ENCODE peak calls at places on chromosomes 11 and 22, in four cellular contexts. F is psoas muscle, O is ovary, M is A549. E is an unnamed sample. For H3K9me3, the result is how much of the 10 kb centered on the place peaks cover.

GRCh38 chr11:27678242-27678641 is 22.0 kb downstream of the BDNF start:
- DNase-seq in F (no peak), O (no peak), M (no peak), E (no peak)

GRCh38 chr11:132028380-132029240 is 658.2 kb downstream of the NTM start:
- DNase-seq in F (no peak), O (no peak), M (no peak), E (peak)

GRCh38 chr22:34696557-34696956 is 369.4 kb upstream of the ISX start:
- DNase-seq in F (no peak), O (no peak), M (no peak), E (no peak)

GRCh38 chr11:118953265-118953664 is 2.8 kb upstream of the UPK2 start:
- DNase-seq in F (no peak), O (no peak), M (no peak), E (no peak)

GRCh38 chr11:17775035-17775348 is 40.4 kb downstream of the KCNC1 start:
- DNase-seq in F (no peak), O (no peak), M (no peak), E (no peak)

GRCh38 chr22:38951734-38952133 is 5.7 kb upstream of the APOBEC3A start:
- DNase-seq in F (no peak), O (no peak), M (no peak), E (no peak)

GRCh38 chr11:31874631-31875191 is 63.6 kb upstream of the PAX6 start:
- DNase-seq in F (no peak), O (no peak), M (no peak), E (no peak)

GRCh38 chr22:44172370-44173108 is 8.2 kb upstream of the PARVG start:
- DNase-seq in F (peak), O (no peak), M (no peak), E (peak)

GRCh38 chr11:109745996-109746625 is 324.1 kb downstream of the C11orf87 start:
- DNase-seq in F (no peak), O (no peak), M (no peak), E (no peak)

GRCh38 chr22:29154364-29155048 is 51.2 kb upstream of the EMID1 start:
- DNase-seq in F (peak), O (peak), M (peak), E (peak)

GRCh38 chr11:64269380-64270234 is 14.9 kb downstream of the BAD start:
- DNase-seq in F (peak), O (peak), M (peak), E (peak)

GRCh38 chr11:29343465-29344333 is 673.1 kb downstream of the KCNA4 start:
- DNase-seq in F (peak), O (no peak), M (peak), E (peak)

GRCh38 chr11:101428918-101429317 is 154.9 kb downstream of the TRPC6 start:
- DNase-seq in F (no peak), O (no peak), M (no peak), E (no peak)

GRCh38 chr11:130448416-130449068 is at the start of gene ADAMTS15:
- DNase-seq in F (peak), O (peak), M (peak), E (peak)

GRCh38 chr11:26575946-26576345 is 3.9 kb upstream of the MUC15 start:
- DNase-seq in F (no peak), O (no peak), M (no peak), E (no peak)

GRCh38 chr11:95392644-95393043 is 161.6 kb upstream of the SESN3 start:
- DNase-seq in F (no peak), O (no peak), M (no peak), E (no peak)

GRCh38 chr22:31932863-31933262 is 11.5 kb upstream of the YWHAH start:
- DNase-seq in F (peak), O (no peak), M (no peak), E (no peak)

GRCh38 chr11:19347911-19348310 is 107.2 kb upstream of the E2F8 start:
- DNase-seq in F (no peak), O (no peak), M (no peak), E (no peak)

GRCh38 chr22:20316844-20317401 is 2.9 kb downstream of the DGCR6L start:
- DNase-seq in F (no peak), O (no peak), M (no peak), E (no peak)

GRCh38 chr22:17792854-17793434 is 18.7 kb upstream of the BID start:
- DNase-seq in F (no peak), O (no peak), M (no peak), E (no peak)

GRCh38 chr22:44685384-44686056 is 16.5 kb upstream of the PRR5 start:
- DNase-seq in F (no peak), O (no peak), M (peak), E (no peak)

GRCh38 chr11:20474176-20474950 is 86.8 kb downstream of the PRMT3 start:
- DNase-seq in F (peak), O (no peak), M (no peak), E (peak)

GRCh38 chr11:111634981-111635705 is 32.9 kb downstream of the SIK2 start:
- DNase-seq in F (no peak), O (no peak), M (no peak), E (no peak)

GRCh38 chr11:73894725-73895335 is 18.0 kb downstream of the PAAF1 start:
- DNase-seq in F (no peak), O (no peak), M (no peak), E (no peak)

GRCh38 chr22:39171623-39172264 is 19.3 kb upstream of the CBX7 start:
- DNase-seq in F (no peak), O (no peak), M (no peak), E (no peak)

GRCh38 chr22:47388778-47389177 is 626.3 kb downstream of the TBC1D22A start:
- DNase-seq in F (no peak), O (no peak), M (no peak), E (no peak)

GRCh38 chr11:79377399-79377798 is 63.4 kb downstream of the TENM4 start:
- DNase-seq in F (no peak), O (no peak), M (no peak), E (no peak)

GRCh38 chr11:6251120-6251733 is 8.4 kb upstream of the CCKBR start:
- DNase-seq in F (peak), O (peak), M (peak), E (peak)

GRCh38 chr11:47451990-47452389 is 3.1 kb upstream of the RAPSN start:
- DNase-seq in F (no peak), O (no peak), M (no peak), E (no peak)

DNA sequence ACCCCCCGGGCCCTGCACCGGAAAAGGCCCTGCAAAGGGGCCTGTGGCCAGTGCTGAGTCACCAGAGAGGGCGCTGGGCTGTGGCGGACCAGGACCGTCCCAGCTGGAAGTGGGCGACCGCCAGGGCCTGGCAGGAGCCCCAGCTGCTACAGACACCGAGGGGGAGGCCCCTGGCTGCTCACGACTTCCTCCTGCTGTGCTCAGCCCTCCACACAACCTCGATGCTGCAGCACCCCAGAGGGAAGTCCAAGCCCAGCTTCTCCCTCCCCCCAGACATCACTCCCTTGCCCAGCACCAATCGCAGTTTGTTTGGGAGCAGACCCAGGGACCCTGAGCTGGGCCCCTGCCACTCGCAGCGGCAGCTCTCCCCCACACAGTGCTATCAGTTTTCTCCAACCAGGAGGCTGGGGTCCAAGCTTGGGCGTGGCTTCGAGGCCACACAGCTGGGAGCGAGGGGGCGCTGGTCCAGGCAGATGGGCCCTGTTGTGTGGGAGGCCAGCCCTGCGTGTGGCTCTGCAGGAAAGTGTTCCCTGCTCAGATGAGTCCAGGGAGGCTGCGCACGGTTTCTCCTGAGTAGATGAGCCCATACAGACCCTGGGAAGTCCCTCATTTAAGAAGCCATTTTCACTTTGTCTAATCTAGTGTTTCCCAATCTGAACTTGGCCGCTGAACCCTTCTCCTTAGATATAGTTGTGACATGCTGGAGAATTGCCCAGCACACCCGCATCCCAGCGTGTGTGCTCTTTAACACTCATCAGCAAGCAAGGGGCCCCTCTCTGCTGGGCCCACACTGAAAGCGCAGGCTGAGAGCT is 5.6 kb upstream of the SH3BP1 start:
- DNase-seq in F (peak), O (peak), M (no peak), E (peak)
- H3K27ac ChIP-seq in F (peak), O (peak), M (no peak), E (peak)

DNA sequence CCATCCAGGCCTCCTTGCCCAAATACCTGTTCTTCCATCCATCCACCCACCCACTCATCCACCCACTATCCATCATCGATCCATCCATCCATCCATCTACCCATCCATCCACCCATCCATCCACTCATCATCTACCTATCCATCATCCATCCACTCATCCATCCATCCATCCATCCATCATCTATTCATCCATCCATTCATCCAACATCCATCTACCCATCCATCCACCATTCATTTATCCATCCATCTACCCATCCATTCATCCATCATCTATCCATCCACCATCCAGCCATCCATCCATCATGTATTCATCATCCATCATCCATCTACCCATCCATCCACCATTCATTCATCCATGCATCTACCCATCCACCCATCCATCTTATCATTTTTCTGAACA is 413.2 kb downstream of the CTTN start:
- DNase-seq in F (no peak), O (no peak), M (no peak), E (no peak)
- H3K9me3 ChIP-seq in F (under half), O (under half), M (under half), E (under half)

DNA sequence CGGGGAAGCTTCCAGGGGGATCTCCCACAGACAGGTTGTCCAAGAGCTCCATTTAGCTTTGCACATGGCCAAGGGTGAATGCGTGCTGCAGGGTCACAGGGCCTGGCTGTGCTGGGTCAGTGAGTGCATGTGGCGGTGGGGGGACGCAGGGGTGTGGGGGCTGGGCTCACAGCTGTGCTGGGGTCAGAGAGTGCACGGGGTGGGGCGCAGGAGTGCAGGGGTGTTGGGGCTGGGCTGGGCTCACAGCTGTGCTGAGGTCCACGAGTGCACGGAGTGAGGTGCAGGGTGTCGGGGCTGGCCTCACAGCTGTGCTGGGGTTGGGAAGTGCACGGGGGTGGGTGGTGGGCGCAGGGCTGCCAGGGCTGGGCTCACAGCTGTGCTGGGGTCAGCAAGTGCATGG is 557.7 kb downstream of the BRD1 start:
- DNase-seq in F (no peak), O (no peak), M (no peak), E (no peak)
- H3K4me3 ChIP-seq in F (no peak), O (no peak), M (no peak), E (no peak)

GRCh38 chr11:65415499-65416340 is 6.9 kb upstream of the NEAT1 start:
- DNase-seq in F (no peak), O (no peak), M (no peak), E (peak)
- H3K27ac ChIP-seq in F (peak), O (no peak), M (peak), E (peak)

GRCh38 chr22:11627798-11628650 is 3900.0 kb upstream of the OR11H1 start:
- DNase-seq in F (peak), O (no peak), M (no peak), E (no peak)
- H3K9me3 ChIP-seq in F (under half), O (under half), M (under half), E (half or more)

DNA sequence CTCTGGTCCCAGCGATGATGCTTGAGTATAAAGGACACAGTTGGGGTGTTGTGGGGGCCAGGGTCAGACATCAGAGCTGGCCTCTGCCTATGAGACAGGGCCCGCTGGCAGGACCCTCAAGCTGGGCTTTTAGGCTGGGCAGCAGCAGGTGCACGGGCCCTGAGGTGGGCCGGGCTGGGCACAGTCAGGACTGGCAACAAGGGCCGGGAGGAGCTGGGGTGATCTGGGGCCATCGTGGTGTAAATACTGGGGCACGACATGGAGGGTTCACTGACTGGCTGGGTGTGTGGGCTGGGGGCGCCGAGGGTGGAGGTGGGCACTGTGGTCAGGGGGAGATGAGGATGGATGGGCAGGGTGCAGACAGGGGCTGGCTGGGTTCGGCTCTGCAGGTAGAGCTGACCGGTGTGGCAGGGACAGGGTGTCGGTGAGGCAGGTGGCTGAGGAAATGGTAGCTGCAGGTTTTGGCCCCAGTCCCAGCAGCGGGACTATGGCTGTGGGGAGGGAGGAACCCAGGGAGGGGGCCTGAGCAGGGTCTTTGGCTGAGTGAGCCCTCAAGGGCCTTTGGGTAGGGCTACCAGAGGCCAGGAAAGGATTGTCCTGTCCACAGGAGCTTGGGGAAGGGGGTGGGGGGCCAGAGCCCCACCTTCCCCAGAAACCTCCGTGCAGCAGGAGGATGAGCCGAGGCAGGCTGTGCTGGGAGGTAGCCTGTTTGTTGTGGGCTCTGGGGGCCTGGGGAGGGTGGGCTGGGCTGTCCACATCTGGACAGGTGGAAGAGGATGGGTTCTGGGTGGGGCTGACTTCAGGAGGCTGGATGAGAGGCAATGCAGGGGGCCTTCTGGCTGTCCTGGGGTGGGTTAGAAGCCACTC is 81.4 kb downstream of the KCNQ1 start:
- DNase-seq in F (peak), O (peak), M (no peak), E (peak)
- H3K4me3 ChIP-seq in F (no peak), O (no peak), M (no peak), E (peak)

GRCh38 chr11:69617220-69617619 is 23.7 kb upstream of the CCND1 start:
- DNase-seq in F (no peak), O (no peak), M (no peak), E (no peak)

GRCh38 chr11:69615545-69616278 is 25.2 kb upstream of the CCND1 start:
- DNase-seq in F (no peak), O (no peak), M (no peak), E (no peak)

GRCh38 chr11:69620663-69621290 is 20.2 kb upstream of the CCND1 start:
- DNase-seq in F (no peak), O (no peak), M (no peak), E (no peak)

GRCh38 chr11:69618237-69618636 is 22.7 kb upstream of the CCND1 start:
- DNase-seq in F (no peak), O (no peak), M (no peak), E (no peak)

GRCh38 chr11:69617682-69618081 is 23.3 kb upstream of the CCND1 start:
- DNase-seq in F (no peak), O (no peak), M (no peak), E (no peak)
- H3K27ac ChIP-seq in F (no peak), O (no peak), M (no peak), E (no peak)

GRCh38 chr22:49648053-49648452 is 179.6 kb downstream of the BRD1 start:
- DNase-seq in F (no peak), O (no peak), M (no peak), E (no peak)
- H3K9me3 ChIP-seq in F (under half), O (under half), M (under half), E (under half)

DNA sequence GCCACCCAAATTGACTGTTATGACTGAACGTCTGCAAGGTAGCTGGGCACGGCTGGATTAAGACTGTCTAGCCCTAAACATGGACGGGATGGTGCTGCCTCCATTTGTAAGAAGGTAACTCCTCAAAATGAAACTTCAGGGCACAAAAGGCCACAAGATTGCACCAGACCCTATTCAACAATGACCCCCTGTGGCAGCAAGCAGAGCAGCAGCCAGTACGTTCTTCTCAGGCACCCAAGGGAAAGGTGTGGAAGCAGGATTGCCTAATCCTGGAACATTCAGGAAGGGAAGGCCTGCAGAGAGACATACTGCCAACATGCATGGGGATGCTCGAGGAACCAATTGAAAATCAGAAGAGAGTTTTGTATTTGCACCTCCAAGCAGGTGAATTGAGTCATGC is 4.5 kb upstream of the TBX10 start:
- DNase-seq in F (no peak), O (no peak), M (peak), E (no peak)
- H3K4me3 ChIP-seq in F (no peak), O (no peak), M (no peak), E (no peak)

E was measured in left ventricle myocardium inferior.